ENCODE peak calls at places on chromosomes 11 and 22, in six cellular contexts. One of them, this sample, is unnamed.

GRCh38 chr11:12687740-12688139 is 13.5 kb downstream of the TEAD1 start:
- DNase-seq in NCI-H226: no peak
- DNase-seq in RWPE2: no peak
- DNase-seq in NCI-H524 treated with DMSO at 0.1 percent for 48 hours: no peak
- DNase-seq in cardiac muscle cell: no peak
- DNase-seq in NCI-H1417: no peak
- DNase-seq in this sample: no peak

GRCh38 chr11:5865826-5866225 is 8.3 kb upstream of the OR52E8 start:
- DNase-seq in NCI-H226: no peak
- DNase-seq in RWPE2: no peak
- DNase-seq in NCI-H524 treated with DMSO at 0.1 percent for 48 hours: no peak
- DNase-seq in cardiac muscle cell: no peak
- DNase-seq in NCI-H1417: no peak
- DNase-seq in this sample: no peak

GRCh38 chr11:75918295-75918694 is 103.3 kb downstream of the UVRAG start:
- DNase-seq in NCI-H226: no peak
- DNase-seq in RWPE2: no peak
- DNase-seq in NCI-H524 treated with DMSO at 0.1 percent for 48 hours: no peak
- DNase-seq in cardiac muscle cell: no peak
- DNase-seq in NCI-H1417: no peak
- DNase-seq in this sample: no peak

GRCh38 chr11:66956689-66957290 is 1.4 kb downstream of the PC start:
- DNase-seq in NCI-H226: peak; percentile 32
- DNase-seq in RWPE2: no peak
- DNase-seq in NCI-H524 treated with DMSO at 0.1 percent for 48 hours: no peak
- DNase-seq in cardiac muscle cell: peak; percentile 28
- DNase-seq in NCI-H1417: no peak
- DNase-seq in this sample: no peak

GRCh38 chr11:73267921-73268540 is 4.1 kb upstream of the P2RY6 start:
- DNase-seq in NCI-H226: no peak
- DNase-seq in RWPE2: no peak
- DNase-seq in NCI-H524 treated with DMSO at 0.1 percent for 48 hours: no peak
- DNase-seq in cardiac muscle cell: no peak
- DNase-seq in NCI-H1417: no peak
- DNase-seq in this sample: no peak

GRCh38 chr11:115222218-115222862 is 281.9 kb downstream of the CADM1 start:
- DNase-seq in NCI-H226: peak; percentile 90
- DNase-seq in RWPE2: no peak
- DNase-seq in NCI-H524 treated with DMSO at 0.1 percent for 48 hours: no peak
- DNase-seq in cardiac muscle cell: no peak
- DNase-seq in NCI-H1417: peak; percentile 68
- DNase-seq in this sample: no peak

GRCh38 chr11:119481021-119481666 is 58.2 kb upstream of the THY1 start:
- DNase-seq in NCI-H226: peak; percentile 73
- DNase-seq in RWPE2: peak; percentile 65
- DNase-seq in NCI-H524 treated with DMSO at 0.1 percent for 48 hours: no peak
- DNase-seq in cardiac muscle cell: peak; percentile 76
- DNase-seq in NCI-H1417: peak; percentile 70
- DNase-seq in this sample: peak; percentile 96

GRCh38 chr11:12529041-12529440 is 145.2 kb upstream of the TEAD1 start:
- DNase-seq in NCI-H226: no peak
- DNase-seq in RWPE2: no peak
- DNase-seq in NCI-H524 treated with DMSO at 0.1 percent for 48 hours: no peak
- DNase-seq in cardiac muscle cell: no peak
- DNase-seq in NCI-H1417: no peak
- DNase-seq in this sample: no peak

GRCh38 chr11:31915867-31916266 is 104.7 kb upstream of the PAX6 start:
- DNase-seq in NCI-H226: no peak
- DNase-seq in RWPE2: no peak
- DNase-seq in NCI-H524 treated with DMSO at 0.1 percent for 48 hours: no peak
- DNase-seq in cardiac muscle cell: no peak
- DNase-seq in NCI-H1417: no peak
- DNase-seq in this sample: no peak

GRCh38 chr22:31789803-31790202 is 36.0 kb downstream of the DEPDC5 start:
- DNase-seq in NCI-H226: no peak
- DNase-seq in RWPE2: no peak
- DNase-seq in NCI-H524 treated with DMSO at 0.1 percent for 48 hours: no peak
- DNase-seq in cardiac muscle cell: peak; percentile 66
- DNase-seq in NCI-H1417: no peak
- DNase-seq in this sample: no peak

GRCh38 chr11:111452146-111452545 is 60.0 kb downstream of the BTG4 start:
- DNase-seq in NCI-H226: no peak
- DNase-seq in RWPE2: no peak
- DNase-seq in NCI-H524 treated with DMSO at 0.1 percent for 48 hours: no peak
- DNase-seq in cardiac muscle cell: no peak
- DNase-seq in NCI-H1417: no peak
- DNase-seq in this sample: no peak

GRCh38 chr22:49712195-49712791 is 115.4 kb downstream of the BRD1 start:
- DNase-seq in NCI-H226: no peak
- DNase-seq in RWPE2: no peak
- DNase-seq in NCI-H524 treated with DMSO at 0.1 percent for 48 hours: no peak
- DNase-seq in cardiac muscle cell: peak; percentile 81
- DNase-seq in NCI-H1417: no peak
- DNase-seq in this sample: peak; percentile 52

GRCh38 chr11:118846181-118846946 is 37.3 kb upstream of the CXCR5 start:
- DNase-seq in NCI-H226: no peak
- DNase-seq in RWPE2: no peak
- DNase-seq in NCI-H524 treated with DMSO at 0.1 percent for 48 hours: no peak
- DNase-seq in cardiac muscle cell: no peak
- DNase-seq in NCI-H1417: no peak
- DNase-seq in this sample: no peak

GRCh38 chr22:50209893-50210292 is 9.1 kb downstream of the SELENOO start:
- DNase-seq in NCI-H226: no peak
- DNase-seq in RWPE2: no peak
- DNase-seq in NCI-H524 treated with DMSO at 0.1 percent for 48 hours: no peak
- DNase-seq in cardiac muscle cell: peak; percentile 71
- DNase-seq in NCI-H1417: peak; percentile 12
- DNase-seq in this sample: peak; percentile 65

GRCh38 chr22:41197046-41197807 is 7.9 kb upstream of the L3MBTL2 start:
- DNase-seq in NCI-H226: peak; percentile 37
- DNase-seq in RWPE2: no peak
- DNase-seq in NCI-H524 treated with DMSO at 0.1 percent for 48 hours: peak; percentile 47
- DNase-seq in cardiac muscle cell: peak; percentile 89
- DNase-seq in NCI-H1417: peak; percentile 83
- DNase-seq in this sample: peak; percentile 92

GRCh38 chr11:68963779-68964178 is 17.0 kb downstream of the MRGPRD start:
- DNase-seq in NCI-H226: no peak
- DNase-seq in RWPE2: no peak
- DNase-seq in NCI-H524 treated with DMSO at 0.1 percent for 48 hours: no peak
- DNase-seq in cardiac muscle cell: no peak
- DNase-seq in NCI-H1417: no peak
- DNase-seq in this sample: no peak

GRCh38 chr11:40306938-40307548 is 1152.4 kb downstream of the LRRC4C start:
- DNase-seq in NCI-H226: no peak
- DNase-seq in RWPE2: no peak
- DNase-seq in NCI-H524 treated with DMSO at 0.1 percent for 48 hours: no peak
- DNase-seq in cardiac muscle cell: peak; percentile 56
- DNase-seq in NCI-H1417: no peak
- DNase-seq in this sample: peak; percentile 31

GRCh38 chr11:13668957-13669521 is 571 bp downstream of the FAR1 start:
- DNase-seq in NCI-H226: peak; percentile 2
- DNase-seq in RWPE2: no peak
- DNase-seq in NCI-H524 treated with DMSO at 0.1 percent for 48 hours: no peak
- DNase-seq in cardiac muscle cell: peak; percentile 54
- DNase-seq in NCI-H1417: peak; percentile 80
- DNase-seq in this sample: peak; percentile 68

GRCh38 chr22:35835998-35836691 is 118.5 kb downstream of the APOL5 start:
- DNase-seq in NCI-H226: peak; percentile 76
- DNase-seq in RWPE2: peak; percentile 62
- DNase-seq in NCI-H524 treated with DMSO at 0.1 percent for 48 hours: peak; percentile 10
- DNase-seq in cardiac muscle cell: peak; percentile 57
- DNase-seq in NCI-H1417: peak; percentile 39
- DNase-seq in this sample: peak; percentile 65

GRCh38 chr22:29314537-29315285 is 786 bp downstream of the RASL10A start:
- DNase-seq in NCI-H226: no peak
- DNase-seq in RWPE2: peak; percentile 56
- DNase-seq in NCI-H524 treated with DMSO at 0.1 percent for 48 hours: no peak
- DNase-seq in cardiac muscle cell: no peak
- DNase-seq in NCI-H1417: no peak
- DNase-seq in this sample: peak; percentile 40